ENCODE peak calls at places on chromosomes 5 and 9, in five cellular contexts. A is MM.1S, E is GM23338, X is neural progenitor cell, M is HCT116. C is an unnamed sample.

GRCh38 chr9:4180907-4181605 is 118.8 kb downstream of the GLIS3 start:
- DNase-seq in A (no peak), E (no peak), X (no peak), M (no peak), C (no peak)

GRCh38 chr5:167442922-167443321 is 848.5 kb upstream of the WWC1 start:
- DNase-seq in A (no peak), E (no peak), X (no peak), M (no peak), C (no peak)

GRCh38 chr9:126420643-126421564 is 94.3 kb downstream of the MVB12B start:
- DNase-seq in A (no peak), E (no peak), X (no peak), M (peak; percentile 15), C (no peak)

GRCh38 chr9:28547469-28547981 is 974.2 kb upstream of the C9orf72 start:
- DNase-seq in A (no peak), E (no peak), X (no peak), M (no peak), C (no peak)

GRCh38 chr5:56323505-56323904 is 90.4 kb upstream of the ANKRD55 start:
- DNase-seq in A (peak; percentile 19), E (no peak), X (no peak), M (no peak), C (no peak)

GRCh38 chr5:98783051-98783649 is 9.7 kb downstream of the RGMB start:
- DNase-seq in A (no peak), E (no peak), X (no peak), M (no peak), C (no peak)

GRCh38 chr5:75707911-75708509 is 9.2 kb downstream of the POC5 start:
- DNase-seq in A (no peak), E (no peak), X (no peak), M (no peak), C (no peak)

GRCh38 chr5:150489358-150490295 is 18.3 kb upstream of the NDST1 start:
- DNase-seq in A (peak; percentile 18), E (peak; percentile 52), X (no peak), M (no peak), C (peak; percentile 89)

GRCh38 chr9:115988701-115989100 is 164.9 kb upstream of the PAPPA start:
- DNase-seq in A (no peak), E (no peak), X (no peak), M (no peak), C (no peak)

GRCh38 chr9:89902450-89902849 is 297.6 kb downstream of the GADD45G start:
- DNase-seq in A (no peak), E (no peak), X (no peak), M (no peak), C (no peak)

GRCh38 chr9:105858284-105858683 is 163.9 kb downstream of the TMEM38B start:
- DNase-seq in A (no peak), E (no peak), X (no peak), M (no peak), C (no peak)

GRCh38 chr5:966941-967340 is 41.7 kb upstream of the NKD2 start:
- DNase-seq in A (no peak), E (no peak), X (no peak), M (no peak), C (no peak)

GRCh38 chr9:91131433-91131839 is 230.3 kb downstream of the AUH start:
- DNase-seq in A (no peak), E (no peak), X (no peak), M (peak; percentile 61), C (no peak)

GRCh38 chr5:123367739-123368138 is 55.5 kb downstream of the CEP120 start:
- DNase-seq in A (peak; percentile 35), E (peak; percentile 39), X (peak; percentile 24), M (no peak), C (peak; percentile 38)

GRCh38 chr5:131258733-131259132 is 5.1 kb upstream of the CDC42SE2 start:
- DNase-seq in A (no peak), E (no peak), X (no peak), M (no peak), C (no peak)

GRCh38 chr9:88691096-88691495 is 156.1 kb downstream of the NXNL2 start:
- DNase-seq in A (no peak), E (no peak), X (no peak), M (no peak), C (no peak)

DNA sequence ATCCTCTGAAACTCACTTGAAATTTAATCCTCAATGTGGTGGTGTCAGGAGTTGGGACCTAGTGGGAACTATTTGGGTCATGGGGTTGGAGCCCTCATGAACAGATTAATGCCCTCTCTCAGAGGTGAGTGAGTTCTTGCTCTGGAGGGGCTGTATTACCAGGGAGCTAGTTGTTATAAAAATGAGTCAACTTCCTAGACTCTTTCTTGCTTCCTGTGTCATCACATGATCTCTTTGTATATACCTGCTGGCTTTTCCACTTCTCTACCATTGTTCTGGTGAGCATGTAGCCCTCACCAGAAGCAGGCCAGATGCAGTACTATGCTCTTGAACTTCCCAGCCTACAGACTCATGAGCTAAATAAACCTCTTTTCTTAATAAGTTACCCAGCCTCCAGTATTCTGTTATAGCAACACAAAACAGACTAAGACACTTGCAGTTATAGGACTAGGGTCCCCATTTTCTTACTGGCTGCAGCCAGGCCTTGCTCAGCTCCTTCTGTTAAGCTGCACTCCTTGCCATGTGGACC is 127.5 kb downstream of the SUSD1 start:
- DNase-seq in A (no peak), E (no peak), X (no peak), M (no peak), C (no peak)
- TF ChIP-seq EZH2phosphoT487 in A (no peak), E (no peak), X (no peak), M (no peak), C (no peak)

DNA sequence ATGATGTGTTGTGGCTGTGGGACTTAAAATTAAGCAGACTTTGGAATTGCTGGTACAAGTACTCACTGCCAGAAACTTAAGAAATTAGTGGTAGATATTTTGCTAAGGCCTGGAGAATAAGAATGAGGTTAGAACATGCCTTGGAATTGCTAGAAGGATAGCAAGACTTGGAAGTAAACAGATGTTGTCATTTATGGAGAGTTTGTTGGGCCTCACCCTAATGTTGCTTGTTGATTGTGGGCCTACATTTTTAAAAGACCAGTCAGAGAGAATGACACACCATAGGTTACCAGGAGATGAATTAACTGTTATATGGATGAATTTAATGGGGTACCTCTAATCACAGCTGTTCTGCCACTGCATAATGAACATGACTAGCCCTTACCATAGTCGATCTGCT is 120.1 kb upstream of the GAS1 start:
- DNase-seq in A (no peak), E (no peak), X (no peak), M (no peak), C (no peak)
- TF ChIP-seq EZH2phosphoT487 in A (no peak), E (no peak), X (no peak), M (no peak), C (no peak)

DNA sequence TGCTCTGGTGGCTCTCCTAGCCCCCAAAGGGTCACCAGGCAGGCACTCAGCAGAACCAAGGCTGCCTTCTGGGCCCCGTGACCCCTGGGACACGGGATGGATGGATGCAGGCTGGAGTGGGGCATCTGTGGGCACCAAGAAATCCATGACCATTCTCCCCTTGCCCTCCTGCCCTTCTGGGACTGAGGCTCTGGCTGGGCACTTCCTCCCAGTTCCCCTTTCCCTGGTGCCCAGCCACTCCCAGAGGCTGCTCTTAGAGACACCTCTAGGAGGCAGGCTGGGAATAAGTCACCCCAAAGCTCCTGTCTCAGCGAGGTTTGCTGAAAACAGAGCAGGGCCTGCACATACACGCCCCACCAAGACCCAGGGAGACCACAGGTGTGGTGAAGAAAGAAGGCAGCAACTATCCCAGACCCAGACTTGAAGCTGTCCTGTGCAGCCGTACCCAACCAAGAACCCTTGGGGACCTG is 943 bp downstream of the STING1 start:
- DNase-seq in A (no peak), E (peak; percentile 44), X (no peak), M (no peak), C (no peak)
- TF ChIP-seq EZH2phosphoT487 in A (no peak), E (no peak), X (no peak), M (no peak), C (no peak)

GRCh38 chr9:127708952-127709587 is 2.3 kb downstream of the CFAP157 start:
- DNase-seq in A (no peak), E (no peak), X (no peak), M (no peak), C (no peak)
- TF ChIP-seq EZH2phosphoT487 in A (no peak), E (no peak), X (no peak), M (no peak), C (no peak)

DNA sequence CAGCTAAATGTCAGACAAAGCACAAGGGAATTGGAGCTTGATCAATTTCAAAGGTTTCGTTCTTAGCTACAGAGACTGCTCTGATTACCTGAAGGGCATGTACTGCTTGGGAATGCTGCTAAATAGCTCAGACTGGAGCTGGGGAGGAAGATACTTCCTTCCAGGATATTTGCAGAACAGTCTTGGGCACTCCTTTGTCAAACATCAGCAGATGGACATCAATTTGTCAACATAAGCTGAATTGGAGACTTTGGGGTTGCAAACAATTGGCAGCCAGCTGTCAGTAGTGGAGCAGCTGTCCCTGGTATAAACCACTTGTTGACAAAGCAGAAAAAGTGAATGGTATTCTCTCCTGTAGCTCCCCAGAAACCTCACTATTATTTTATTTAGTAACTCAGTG is 182.0 kb downstream of the CCDC192 start:
- DNase-seq in A (no peak), E (no peak), X (no peak), M (no peak), C (no peak)
- TF ChIP-seq EZH2phosphoT487 in A (no peak), E (no peak), X (no peak), M (no peak), C (no peak)

DNA sequence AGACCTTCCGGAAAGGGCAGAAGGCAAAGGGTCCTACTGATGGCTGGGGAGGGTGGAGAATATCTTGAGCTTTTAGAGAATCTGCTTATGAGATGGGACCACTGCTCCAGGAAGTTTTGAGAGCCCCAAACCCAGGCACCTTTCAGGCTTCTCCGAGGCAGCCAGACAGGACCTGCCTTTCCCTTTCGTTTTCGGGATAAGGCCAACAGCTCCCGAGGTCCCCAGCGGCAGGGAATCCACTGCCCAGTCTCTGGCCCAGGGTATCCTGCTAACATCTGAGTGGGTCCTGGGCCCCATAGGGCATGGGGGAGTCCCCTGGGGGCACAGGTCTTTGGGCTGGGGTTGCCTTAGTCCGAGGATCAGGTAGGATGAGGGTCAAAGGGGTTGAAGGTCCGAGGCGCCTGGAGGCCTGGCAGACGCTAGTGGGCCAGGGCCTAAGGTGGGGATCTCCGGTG is 3.3 kb downstream of the PITX1 start:
- DNase-seq in A (peak; percentile 25), E (peak; percentile 67), X (peak; percentile 51), M (no peak), C (no peak)
- TF ChIP-seq EZH2phosphoT487 in A (no peak), E (no peak), X (no peak), M (no peak), C (no peak)

C was measured in OCI-LY7.